ENCODE peak calls at places on chromosomes 6 and 20, in seven cellular contexts. One of them, this sample, is unnamed.
A peak's percentile ranks its signal among the peaks of the same experiment; 100 is the strongest.

GRCh38 chr20:62898970-62899632 is 27.2 kb downstream of the DIDO1 start:
- DNase-seq in activated naive CD4-positive, alpha-beta T cell treated with anti-CD3 and anti-CD28 coated beads, Interleukin-2, amount 10 ng/mL, durations not matched to agents 7 days and 5 days: no peak
- DNase-seq in H7: peak; percentile 78
- DNase-seq in CD8-positive, alpha-beta memory T cell: no peak
- DNase-seq in globus pallidus: no peak
- DNase-seq in fibroblast of pulmonary artery: no peak
- DNase-seq in activated CD8-positive, alpha-beta T cell treated with anti-CD3 and anti-CD28 coated beads for 36 hours: peak; percentile 26
- DNase-seq in this sample: no peak

GRCh38 chr6:152170702-152171667 is 363.5 kb downstream of the ESR1 start:
- DNase-seq in activated naive CD4-positive, alpha-beta T cell treated with anti-CD3 and anti-CD28 coated beads, Interleukin-2, amount 10 ng/mL, durations not matched to agents 7 days and 5 days: peak; percentile 50
- DNase-seq in H7: no peak
- DNase-seq in CD8-positive, alpha-beta memory T cell: peak; percentile 29
- DNase-seq in globus pallidus: no peak
- DNase-seq in fibroblast of pulmonary artery: peak; percentile 72
- DNase-seq in activated CD8-positive, alpha-beta T cell treated with anti-CD3 and anti-CD28 coated beads for 36 hours: peak; percentile 76
- DNase-seq in this sample: no peak

GRCh38 chr6:44725070-44725469 is 337.6 kb downstream of the CDC5L start:
- DNase-seq in activated naive CD4-positive, alpha-beta T cell treated with anti-CD3 and anti-CD28 coated beads, Interleukin-2, amount 10 ng/mL, durations not matched to agents 7 days and 5 days: no peak
- DNase-seq in H7: no peak
- DNase-seq in CD8-positive, alpha-beta memory T cell: no peak
- DNase-seq in globus pallidus: no peak
- DNase-seq in fibroblast of pulmonary artery: no peak
- DNase-seq in activated CD8-positive, alpha-beta T cell treated with anti-CD3 and anti-CD28 coated beads for 36 hours: no peak
- DNase-seq in this sample: no peak

GRCh38 chr6:148883270-148883669 is 136.4 kb downstream of the UST start:
- DNase-seq in activated naive CD4-positive, alpha-beta T cell treated with anti-CD3 and anti-CD28 coated beads, Interleukin-2, amount 10 ng/mL, durations not matched to agents 7 days and 5 days: no peak
- DNase-seq in H7: no peak
- DNase-seq in CD8-positive, alpha-beta memory T cell: no peak
- DNase-seq in globus pallidus: no peak
- DNase-seq in fibroblast of pulmonary artery: no peak
- DNase-seq in activated CD8-positive, alpha-beta T cell treated with anti-CD3 and anti-CD28 coated beads for 36 hours: no peak
- DNase-seq in this sample: no peak

GRCh38 chr6:42120895-42121865 is 21.2 kb downstream of the C6orf132 start:
- DNase-seq in activated naive CD4-positive, alpha-beta T cell treated with anti-CD3 and anti-CD28 coated beads, Interleukin-2, amount 10 ng/mL, durations not matched to agents 7 days and 5 days: no peak
- DNase-seq in H7: no peak
- DNase-seq in CD8-positive, alpha-beta memory T cell: no peak
- DNase-seq in globus pallidus: no peak
- DNase-seq in fibroblast of pulmonary artery: no peak
- DNase-seq in activated CD8-positive, alpha-beta T cell treated with anti-CD3 and anti-CD28 coated beads for 36 hours: no peak
- DNase-seq in this sample: peak; percentile 74

GRCh38 chr6:136927313-136927712 is 5.2 kb downstream of the SLC35D3 start:
- DNase-seq in activated naive CD4-positive, alpha-beta T cell treated with anti-CD3 and anti-CD28 coated beads, Interleukin-2, amount 10 ng/mL, durations not matched to agents 7 days and 5 days: peak; percentile 46
- DNase-seq in H7: peak; percentile 78
- DNase-seq in CD8-positive, alpha-beta memory T cell: no peak
- DNase-seq in globus pallidus: no peak
- DNase-seq in fibroblast of pulmonary artery: peak; percentile 15
- DNase-seq in activated CD8-positive, alpha-beta T cell treated with anti-CD3 and anti-CD28 coated beads for 36 hours: peak; percentile 49
- DNase-seq in this sample: no peak

GRCh38 chr6:39347906-39348585 is 25.5 kb upstream of the KCNK16 start:
- DNase-seq in activated naive CD4-positive, alpha-beta T cell treated with anti-CD3 and anti-CD28 coated beads, Interleukin-2, amount 10 ng/mL, durations not matched to agents 7 days and 5 days: peak; percentile 70
- DNase-seq in H7: peak; percentile 90
- DNase-seq in CD8-positive, alpha-beta memory T cell: peak; percentile 16
- DNase-seq in globus pallidus: no peak
- DNase-seq in fibroblast of pulmonary artery: peak; percentile 72
- DNase-seq in activated CD8-positive, alpha-beta T cell treated with anti-CD3 and anti-CD28 coated beads for 36 hours: peak; percentile 77
- DNase-seq in this sample: no peak

GRCh38 chr6:130150906-130151305 is 71.8 kb downstream of the SAMD3 start:
- DNase-seq in activated naive CD4-positive, alpha-beta T cell treated with anti-CD3 and anti-CD28 coated beads, Interleukin-2, amount 10 ng/mL, durations not matched to agents 7 days and 5 days: no peak
- DNase-seq in H7: no peak
- DNase-seq in CD8-positive, alpha-beta memory T cell: no peak
- DNase-seq in globus pallidus: no peak
- DNase-seq in fibroblast of pulmonary artery: no peak
- DNase-seq in activated CD8-positive, alpha-beta T cell treated with anti-CD3 and anti-CD28 coated beads for 36 hours: no peak
- DNase-seq in this sample: no peak

GRCh38 chr20:40470313-40471260 is 218.4 kb downstream of the MAFB start:
- DNase-seq in activated naive CD4-positive, alpha-beta T cell treated with anti-CD3 and anti-CD28 coated beads, Interleukin-2, amount 10 ng/mL, durations not matched to agents 7 days and 5 days: no peak
- DNase-seq in H7: peak; percentile 31
- DNase-seq in CD8-positive, alpha-beta memory T cell: no peak
- DNase-seq in globus pallidus: peak; percentile 38
- DNase-seq in fibroblast of pulmonary artery: no peak
- DNase-seq in activated CD8-positive, alpha-beta T cell treated with anti-CD3 and anti-CD28 coated beads for 36 hours: no peak
- DNase-seq in this sample: no peak

GRCh38 chr6:136477548-136477947 is 72.7 kb downstream of the MAP7 start:
- DNase-seq in activated naive CD4-positive, alpha-beta T cell treated with anti-CD3 and anti-CD28 coated beads, Interleukin-2, amount 10 ng/mL, durations not matched to agents 7 days and 5 days: no peak
- DNase-seq in H7: no peak
- DNase-seq in CD8-positive, alpha-beta memory T cell: no peak
- DNase-seq in globus pallidus: no peak
- DNase-seq in fibroblast of pulmonary artery: no peak
- DNase-seq in activated CD8-positive, alpha-beta T cell treated with anti-CD3 and anti-CD28 coated beads for 36 hours: no peak
- DNase-seq in this sample: no peak

GRCh38 chr20:24984963-24985640 is 7.4 kb downstream of the APMAP start:
- DNase-seq in activated naive CD4-positive, alpha-beta T cell treated with anti-CD3 and anti-CD28 coated beads, Interleukin-2, amount 10 ng/mL, durations not matched to agents 7 days and 5 days: peak; percentile 16
- DNase-seq in H7: no peak
- DNase-seq in CD8-positive, alpha-beta memory T cell: no peak
- DNase-seq in globus pallidus: no peak
- DNase-seq in fibroblast of pulmonary artery: no peak
- DNase-seq in activated CD8-positive, alpha-beta T cell treated with anti-CD3 and anti-CD28 coated beads for 36 hours: no peak
- DNase-seq in this sample: no peak

GRCh38 chr6:26044140-26045045 is 42.8 kb upstream of the HFE start:
- DNase-seq in activated naive CD4-positive, alpha-beta T cell treated with anti-CD3 and anti-CD28 coated beads, Interleukin-2, amount 10 ng/mL, durations not matched to agents 7 days and 5 days: peak; percentile 66
- DNase-seq in H7: no peak
- DNase-seq in CD8-positive, alpha-beta memory T cell: peak; percentile 37
- DNase-seq in globus pallidus: no peak
- DNase-seq in fibroblast of pulmonary artery: no peak
- DNase-seq in activated CD8-positive, alpha-beta T cell treated with anti-CD3 and anti-CD28 coated beads for 36 hours: peak; percentile 63
- DNase-seq in this sample: no peak

GRCh38 chr6:64014581-64014980 is 379.0 kb downstream of the PHF3 start:
- DNase-seq in activated naive CD4-positive, alpha-beta T cell treated with anti-CD3 and anti-CD28 coated beads, Interleukin-2, amount 10 ng/mL, durations not matched to agents 7 days and 5 days: no peak
- DNase-seq in H7: no peak
- DNase-seq in CD8-positive, alpha-beta memory T cell: no peak
- DNase-seq in globus pallidus: no peak
- DNase-seq in fibroblast of pulmonary artery: no peak
- DNase-seq in activated CD8-positive, alpha-beta T cell treated with anti-CD3 and anti-CD28 coated beads for 36 hours: no peak
- DNase-seq in this sample: no peak

GRCh38 chr6:11614534-11615213 is 77.1 kb downstream of the TMEM170B start:
- DNase-seq in activated naive CD4-positive, alpha-beta T cell treated with anti-CD3 and anti-CD28 coated beads, Interleukin-2, amount 10 ng/mL, durations not matched to agents 7 days and 5 days: no peak
- DNase-seq in H7: no peak
- DNase-seq in CD8-positive, alpha-beta memory T cell: no peak
- DNase-seq in globus pallidus: no peak
- DNase-seq in fibroblast of pulmonary artery: peak; percentile 42
- DNase-seq in activated CD8-positive, alpha-beta T cell treated with anti-CD3 and anti-CD28 coated beads for 36 hours: no peak
- DNase-seq in this sample: no peak

GRCh38 chr20:44218441-44218840 is 7.9 kb upstream of the OSER1 start:
- DNase-seq in activated naive CD4-positive, alpha-beta T cell treated with anti-CD3 and anti-CD28 coated beads, Interleukin-2, amount 10 ng/mL, durations not matched to agents 7 days and 5 days: peak; percentile 75
- DNase-seq in H7: no peak
- DNase-seq in CD8-positive, alpha-beta memory T cell: peak; percentile 25
- DNase-seq in globus pallidus: no peak
- DNase-seq in fibroblast of pulmonary artery: no peak
- DNase-seq in activated CD8-positive, alpha-beta T cell treated with anti-CD3 and anti-CD28 coated beads for 36 hours: peak; percentile 82
- DNase-seq in this sample: no peak

GRCh38 chr6:99613705-99614429 is 7.2 kb downstream of the PRDM13 start:
- DNase-seq in activated naive CD4-positive, alpha-beta T cell treated with anti-CD3 and anti-CD28 coated beads, Interleukin-2, amount 10 ng/mL, durations not matched to agents 7 days and 5 days: peak; percentile 48
- DNase-seq in H7: no peak
- DNase-seq in CD8-positive, alpha-beta memory T cell: no peak
- DNase-seq in globus pallidus: no peak
- DNase-seq in fibroblast of pulmonary artery: no peak
- DNase-seq in activated CD8-positive, alpha-beta T cell treated with anti-CD3 and anti-CD28 coated beads for 36 hours: peak; percentile 44
- DNase-seq in this sample: no peak

GRCh38 chr6:148509789-148510581 is 167.3 kb downstream of the SASH1 start:
- DNase-seq in activated naive CD4-positive, alpha-beta T cell treated with anti-CD3 and anti-CD28 coated beads, Interleukin-2, amount 10 ng/mL, durations not matched to agents 7 days and 5 days: no peak
- DNase-seq in H7: no peak
- DNase-seq in CD8-positive, alpha-beta memory T cell: no peak
- DNase-seq in globus pallidus: no peak
- DNase-seq in fibroblast of pulmonary artery: peak; percentile 97
- DNase-seq in activated CD8-positive, alpha-beta T cell treated with anti-CD3 and anti-CD28 coated beads for 36 hours: no peak
- DNase-seq in this sample: peak; percentile 9

GRCh38 chr20:34703573-34704176 is 469 bp upstream of the TP53INP2 start:
- DNase-seq in activated naive CD4-positive, alpha-beta T cell treated with anti-CD3 and anti-CD28 coated beads, Interleukin-2, amount 10 ng/mL, durations not matched to agents 7 days and 5 days: peak; percentile 25
- DNase-seq in H7: no peak
- DNase-seq in CD8-positive, alpha-beta memory T cell: no peak
- DNase-seq in globus pallidus: no peak
- DNase-seq in fibroblast of pulmonary artery: peak; percentile 37
- DNase-seq in activated CD8-positive, alpha-beta T cell treated with anti-CD3 and anti-CD28 coated beads for 36 hours: peak; percentile 14
- DNase-seq in this sample: no peak